ENCODE peak calls at places on chromosomes 2 and 18, in eight cellular contexts. G is mesothelial cell of epicardium, R is lower lobe of right lung, I is fibroblast of lung, J is AG10803, X is cardiac fibroblast, E is colonic mucosa, U is HFF-Myc. C is an unnamed sample.

GRCh38 chr2:31563273-31563839 is 17.4 kb downstream of the SRD5A2 start:
- DNase-seq in U (no peak), E (no peak), G (no peak), I (no peak), J (no peak), X (no peak), R (no peak), C (no peak)

GRCh38 chr2:202822411-202822810 is 49.2 kb downstream of the ICA1L start:
- DNase-seq in J (no peak), G (no peak), E (no peak), R (no peak), I (no peak), X (no peak), U (no peak), C (no peak)

GRCh38 chr2:9473985-9474360 is 378 bp upstream of the IAH1 start:
- DNase-seq in R (peak), G (no peak), X (peak), E (peak), U (no peak), I (peak), J (peak), C (no peak)

GRCh38 chr2:76861708-76862107 is 660.5 kb downstream of the LRRTM4 start:
- DNase-seq in U (no peak), X (peak), R (no peak), I (peak), G (no peak), E (no peak), J (no peak), C (peak)

GRCh38 chr2:218394298-218395089 is 5.2 kb upstream of the CTDSP1 start:
- DNase-seq in X (no peak), U (no peak), J (no peak), R (peak), G (no peak), E (no peak), I (no peak), C (no peak)

GRCh38 chr2:193584522-193584938 is 1389.8 kb upstream of the TMEFF2 start:
- DNase-seq in X (peak), U (no peak), E (no peak), J (no peak), R (no peak), G (no peak), I (peak), C (no peak)

GRCh38 chr2:144477943-144478283 is 42.0 kb downstream of the ZEB2 start:
- DNase-seq in X (no peak), E (no peak), J (no peak), R (no peak), G (no peak), U (no peak), I (peak), C (no peak)

GRCh38 chr18:69138088-69138487 is 262.6 kb upstream of the DOK6 start:
- DNase-seq in G (no peak), I (no peak), U (no peak), J (no peak), E (no peak), X (no peak), R (no peak), C (no peak)

GRCh38 chr2:2646312-2647051 is 315.4 kb upstream of the MYT1L start:
- DNase-seq in E (no peak), G (no peak), I (no peak), U (no peak), X (no peak), R (no peak), J (no peak), C (no peak)

GRCh38 chr2:181104512-181105121 is 124.2 kb downstream of the UBE2E3 start:
- DNase-seq in R (no peak), G (no peak), I (peak), X (peak), J (peak), U (peak), E (peak), C (peak)

GRCh38 chr2:36459725-36460137 is 104.2 kb downstream of the CRIM1 start:
- DNase-seq in J (peak), U (no peak), X (peak), G (no peak), E (peak), R (no peak), I (peak), C (no peak)

GRCh38 chr2:201360256-201360655 is 3.1 kb upstream of the FLACC1 start:
- DNase-seq in G (no peak), J (no peak), U (no peak), I (no peak), E (no peak), X (no peak), R (no peak), C (no peak)

GRCh38 chr2:232439758-232440135 is 16.2 kb upstream of the ALPI start:
- DNase-seq in X (no peak), J (no peak), R (peak), I (no peak), G (no peak), E (no peak), U (no peak), C (no peak)
- TF ChIP-seq CTCF in X (no peak), J (peak), R (peak), I (no peak), G (peak), E (peak), U (peak), C (no peak)

DNA sequence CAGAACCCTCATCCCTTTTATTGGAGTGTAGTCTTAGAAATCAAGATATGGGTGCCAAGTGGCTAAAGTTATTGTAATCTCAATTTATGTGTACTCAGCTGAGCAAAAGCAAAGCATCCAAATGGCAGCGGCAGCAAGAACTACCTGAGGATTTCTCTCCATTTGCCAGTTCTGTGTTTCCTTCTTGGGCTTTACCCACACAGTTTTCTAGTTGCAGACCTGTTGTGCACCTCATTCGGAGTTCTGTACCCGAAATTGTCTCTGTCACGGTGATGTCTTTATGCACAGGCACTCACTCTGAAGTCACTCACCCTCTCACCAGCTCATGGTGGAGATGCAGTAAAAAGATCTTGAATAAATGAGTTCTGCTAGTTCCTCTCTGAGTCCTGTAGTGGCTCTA is 43.6 kb downstream of the INPP4A start:
- DNase-seq in U (no peak), E (no peak), X (no peak), R (no peak), G (no peak), I (no peak), J (no peak), C (no peak)
- TF ChIP-seq CTCF in U (no peak), E (no peak), X (no peak), R (no peak), G (peak), I (no peak), J (no peak), C (peak)

GRCh38 chr2:206502729-206503128 is 59.4 kb downstream of the ADAM23 start:
- DNase-seq in R (no peak), I (no peak), X (no peak), U (no peak), G (no peak), J (no peak), E (no peak), C (no peak)
- TF ChIP-seq CTCF in R (no peak), I (no peak), X (no peak), U (no peak), G (no peak), J (no peak), E (no peak), C (no peak)

GRCh38 chr2:133264951-133265949 is 303.0 kb downstream of the NCKAP5 start:
- DNase-seq in I (peak), E (peak), J (no peak), G (no peak), U (no peak), X (no peak), R (peak), C (no peak)

GRCh38 chr2:133266075-133266925 is 302.0 kb downstream of the NCKAP5 start:
- DNase-seq in E (no peak), X (no peak), J (peak), I (peak), R (no peak), U (no peak), G (no peak), C (no peak)

GRCh38 chr2:133266926-133267590 is 301.2 kb downstream of the NCKAP5 start:
- DNase-seq in X (no peak), U (no peak), G (no peak), I (no peak), E (no peak), R (no peak), J (no peak), C (no peak)

DNA sequence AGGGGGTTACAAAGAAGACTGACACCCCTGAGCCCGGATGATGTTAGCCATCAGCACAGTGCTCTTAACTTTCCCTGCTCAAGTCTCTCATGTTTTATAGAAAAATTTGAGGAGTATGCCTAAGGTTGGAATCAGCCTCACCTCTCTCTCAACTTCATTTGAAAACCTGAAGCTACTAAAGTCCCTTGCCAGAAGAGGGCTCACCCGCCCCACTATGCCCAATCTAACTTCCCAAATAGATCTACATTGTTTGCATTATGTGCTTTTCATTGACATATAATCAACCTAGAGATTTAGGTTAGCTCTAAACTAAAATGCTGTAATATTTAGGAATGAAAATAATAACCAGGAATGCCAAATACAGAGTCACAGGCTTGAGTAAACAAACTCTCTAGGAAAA is 305.4 kb downstream of the NCKAP5 start:
- DNase-seq in R (no peak), G (no peak), E (no peak), I (no peak), X (no peak), J (peak), U (no peak), C (no peak)
- TF ChIP-seq CTCF in R (no peak), G (no peak), E (no peak), I (peak), X (peak), J (peak), U (no peak), C (peak)

DNA sequence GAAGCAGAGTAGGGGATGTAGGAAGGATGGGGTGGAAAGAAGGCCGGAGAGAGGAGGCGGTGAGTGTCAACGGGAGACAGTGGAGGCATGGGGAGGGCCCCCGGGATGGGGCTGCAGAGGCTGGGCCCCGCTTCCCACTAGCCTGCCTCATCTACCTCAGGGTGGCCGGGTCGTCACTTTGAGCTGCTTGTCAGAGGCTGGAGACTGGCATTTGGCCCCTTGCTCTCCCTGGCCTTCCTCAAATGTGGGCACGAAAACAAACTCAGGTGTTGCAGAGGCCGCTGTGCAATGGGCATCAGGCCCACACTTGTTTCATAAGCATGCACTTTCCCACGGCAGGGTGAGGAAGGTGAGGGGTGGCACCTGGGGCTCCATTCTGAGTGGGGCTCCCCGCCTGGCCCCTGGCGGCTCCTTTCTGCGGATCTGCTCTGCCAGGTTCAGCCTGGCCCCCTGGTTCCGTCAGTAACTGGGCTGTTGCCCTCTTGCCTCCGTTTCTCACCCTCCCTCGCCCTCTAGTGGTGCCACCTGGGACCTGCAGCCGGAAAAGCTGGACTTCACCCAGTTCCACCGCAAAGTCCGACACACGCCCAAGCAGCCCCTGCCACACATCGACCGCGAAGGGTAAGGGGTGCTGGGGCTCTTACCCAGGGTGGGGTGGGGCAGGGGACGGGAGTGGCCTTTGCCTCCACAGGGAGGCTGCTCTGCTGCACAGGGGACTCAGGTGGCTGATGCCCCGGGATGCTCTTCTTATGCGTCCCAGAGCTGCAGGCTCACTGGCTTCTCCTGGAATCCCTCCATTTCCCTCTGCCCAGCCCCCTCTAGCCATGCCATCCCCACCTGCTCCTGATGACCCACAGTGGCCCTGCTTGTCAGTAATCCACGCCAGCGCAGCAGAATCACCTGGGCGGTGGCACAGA is 125.4 kb downstream of the CTIF start:
- DNase-seq in R (peak), G (no peak), U (no peak), X (peak), I (peak), E (peak), J (peak), C (no peak)
- TF ChIP-seq CTCF in R (peak), G (peak), U (peak), X (peak), I (peak), E (peak), J (peak), C (peak)

DNA sequence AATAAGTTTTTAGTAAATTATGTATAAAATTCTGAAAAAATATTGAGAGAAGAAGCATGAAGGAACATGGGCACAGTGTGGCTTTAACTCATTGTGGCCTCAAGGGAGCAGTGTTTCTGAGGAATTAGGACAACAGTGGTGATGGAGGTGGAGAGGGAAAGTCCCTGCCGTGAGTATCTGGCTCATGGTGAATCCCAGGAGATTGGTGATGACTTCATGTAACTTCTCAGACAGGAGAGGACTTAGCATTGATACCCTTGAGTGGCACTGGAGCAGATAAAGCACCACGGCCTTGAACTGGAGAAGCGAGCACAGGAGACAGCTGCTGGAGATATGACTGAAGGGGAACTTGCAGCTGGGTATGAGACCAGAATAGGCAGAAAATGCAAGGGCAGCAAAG is 35.0 kb upstream of the LRP1B start:
- DNase-seq in R (no peak), G (no peak), X (peak), I (peak), U (peak), E (no peak), J (peak), C (no peak)
- TF ChIP-seq CTCF in R (peak), G (no peak), X (peak), I (no peak), U (peak), E (no peak), J (peak), C (peak)

GRCh38 chr2:229712125-229712524 is 2.2 kb downstream of the DNER start:
- DNase-seq in E (no peak), I (no peak), G (no peak), U (no peak), X (peak), J (no peak), R (no peak), C (no peak)
- TF ChIP-seq CTCF in E (no peak), I (no peak), G (no peak), U (no peak), X (no peak), J (no peak), R (no peak), C (no peak)

GRCh38 chr2:11534078-11534745 is 367 bp downstream of the GREB1 start:
- DNase-seq in U (no peak), G (no peak), I (no peak), E (no peak), R (no peak), X (no peak), J (no peak), C (no peak)
- TF ChIP-seq CTCF in U (no peak), G (no peak), I (no peak), E (no peak), R (no peak), X (no peak), J (no peak), C (no peak)

GRCh38 chr2:70785137-70785911 is 5.1 kb downstream of the FIGLA start:
- DNase-seq in J (peak), R (no peak), G (no peak), X (peak), I (peak), E (no peak), U (no peak), C (no peak)
- TF ChIP-seq CTCF in J (peak), R (peak), G (no peak), X (peak), I (peak), E (no peak), U (peak), C (peak)